ENCODE peak calls at places on chromosome 11, in nine cellular contexts. L is GM12878, F is GM23338, O is esophagus muscularis mucosa, N is SK-N-SH, Y is stomach, I is HepG2, H is sigmoid colon, W is HCT116. J is an unnamed sample.

GRCh38 chr11:86068138-86068861 is 584 bp downstream of the PICALM start:
- DNase-seq in F (peak; percentile 52), L (no peak), I (peak; percentile 6), N (peak; percentile 42), Y (peak; percentile 32), H (peak; percentile 79), W (no peak), O (peak; percentile 93), J (peak; percentile 51)

GRCh38 chr11:70521475-70522260 is 123.3 kb downstream of the CTTN start:
- DNase-seq in Y (no peak), H (no peak), W (no peak), L (no peak), F (no peak), I (no peak), N (peak; percentile 52), O (no peak), J (no peak)

GRCh38 chr11:117634756-117635593 is 162.0 kb downstream of the DSCAML1 start:
- DNase-seq in Y (no peak), N (no peak), W (no peak), F (no peak), I (no peak), O (no peak), H (no peak), L (no peak), J (no peak)

GRCh38 chr11:104320091-104320490 is 156.1 kb upstream of the PDGFD start:
- DNase-seq in N (no peak), F (no peak), W (no peak), O (no peak), L (no peak), I (no peak), Y (no peak), H (no peak), J (no peak)

GRCh38 chr11:91730620-91731019 is 494.0 kb upstream of the FAT3 start:
- DNase-seq in I (no peak), W (no peak), L (no peak), H (no peak), O (no peak), Y (no peak), N (no peak), F (no peak), J (no peak)

GRCh38 chr11:78742430-78742829 is 167.8 kb upstream of the NARS2 start:
- DNase-seq in H (no peak), W (no peak), F (no peak), O (no peak), Y (peak; percentile 92), N (no peak), L (no peak), I (no peak), J (peak; percentile 59)

GRCh38 chr11:93089474-93090102 is 108.2 kb downstream of the SLC36A4 start:
- DNase-seq in Y (no peak), N (no peak), W (peak; percentile 52), L (no peak), I (peak; percentile 17), O (no peak), H (no peak), F (peak; percentile 78), J (no peak)

GRCh38 chr11:46380340-46381045 is 976 bp upstream of the MDK start:
- DNase-seq in H (peak; percentile 85), L (no peak), W (no peak), Y (peak; percentile 80), O (peak; percentile 86), I (peak; percentile 78), N (peak; percentile 87), F (peak; percentile 90), J (peak; percentile 56)

GRCh38 chr11:44573333-44573732 is 7.9 kb downstream of the CD82 start:
- DNase-seq in Y (no peak), L (no peak), I (no peak), O (no peak), W (no peak), H (no peak), N (no peak), F (no peak), J (no peak)

GRCh38 chr11:119085523-119085878 is 820 bp downstream of the HMBS start:
- DNase-seq in H (no peak), W (no peak), I (no peak), N (peak; percentile 41), O (no peak), Y (no peak), F (no peak), L (no peak), J (no peak)

GRCh38 chr11:110728476-110728875 is 16.2 kb upstream of the ARHGAP20 start:
- DNase-seq in N (no peak), O (no peak), L (no peak), H (no peak), I (no peak), Y (no peak), F (no peak), W (no peak), J (no peak)

GRCh38 chr11:8932564-8933180 is at the start of gene C11orf16:
- DNase-seq in O (no peak), N (no peak), Y (no peak), F (peak; percentile 67), W (no peak), H (no peak), L (no peak), I (no peak), J (no peak)

GRCh38 chr11:6629892-6630631 is 10.8 kb upstream of the TPP1 start:
- DNase-seq in Y (peak; percentile 62), W (no peak), H (no peak), I (no peak), N (no peak), O (no peak), F (peak; percentile 87), L (no peak), J (no peak)

GRCh38 chr11:119417726-119418540 is 5.0 kb downstream of the THY1 start:
- DNase-seq in I (no peak), N (peak; percentile 21), W (no peak), L (no peak), H (no peak), F (peak; percentile 40), O (no peak), Y (no peak), J (no peak)

GRCh38 chr11:58524232-58525036 is 16.5 kb upstream of the OR5B21 start:
- DNase-seq in F (peak; percentile 92), Y (peak; percentile 69), I (peak; percentile 68), O (no peak), N (peak; percentile 61), W (peak; percentile 71), H (peak; percentile 82), L (peak; percentile 39), J (peak; percentile 71)

GRCh38 chr11:114080219-114080618 is 20.7 kb downstream of the ZBTB16 start:
- DNase-seq in Y (no peak), L (no peak), H (peak; percentile 76), F (no peak), O (no peak), I (no peak), N (no peak), W (no peak), J (no peak)
- TF ChIP-seq POLR2AphosphoS5 in Y (peak; percentile 51), L (no peak), H (peak; percentile 76), F (no peak), O (peak; percentile 71), I (no peak), N (no peak), W (no peak), J (peak; percentile 31)

GRCh38 chr11:61718613-61719302 is 33.7 kb upstream of the MYRF start:
- DNase-seq in W (no peak), F (peak; percentile 85), I (no peak), O (no peak), L (no peak), N (peak; percentile 96), H (peak; percentile 85), Y (no peak), J (no peak)
- TF ChIP-seq POLR2AphosphoS5 in W (no peak), F (peak; percentile 55), I (no peak), O (peak; percentile 8), L (no peak), N (peak; percentile 83), H (no peak), Y (no peak), J (no peak)

DNA sequence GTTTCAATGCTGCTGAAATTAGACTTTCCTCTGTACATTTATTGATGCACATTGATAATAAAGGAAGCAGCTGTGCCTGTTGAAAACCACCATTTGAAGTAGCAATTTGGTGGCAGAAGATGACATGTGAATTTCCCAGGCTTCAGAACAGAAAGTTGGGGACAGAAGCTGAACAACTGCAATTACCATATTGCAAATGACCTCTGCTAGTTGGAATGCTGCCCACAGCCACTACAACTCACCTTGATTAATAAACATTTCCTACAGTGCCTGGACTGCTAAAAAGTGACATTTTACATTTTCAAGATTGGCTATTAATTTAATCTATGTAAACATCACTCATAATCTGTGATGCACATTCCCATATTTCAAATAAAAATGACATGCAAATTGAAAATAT is 208.6 kb downstream of the LUZP2 start:
- DNase-seq in W (no peak), Y (no peak), H (no peak), O (no peak), I (no peak), N (no peak), F (peak; percentile 22), L (no peak), J (no peak)
- TF ChIP-seq POLR2AphosphoS5 in W (no peak), Y (no peak), H (no peak), O (no peak), I (no peak), N (no peak), F (no peak), L (no peak), J (no peak)

GRCh38 chr11:72602250-72602904 is 71.8 kb downstream of the PDE2A start:
- DNase-seq in F (no peak), H (no peak), Y (peak; percentile 63), L (no peak), O (no peak), W (no peak), N (no peak), I (no peak), J (no peak)

GRCh38 chr11:72600557-72600956 is 73.7 kb downstream of the PDE2A start:
- DNase-seq in H (no peak), L (no peak), W (no peak), F (no peak), I (no peak), Y (no peak), O (no peak), N (no peak), J (no peak)

GRCh38 chr11:72598466-72598865 is 75.8 kb downstream of the PDE2A start:
- DNase-seq in H (no peak), Y (no peak), I (no peak), O (no peak), F (no peak), W (no peak), L (no peak), N (no peak), J (no peak)

GRCh38 chr11:72598901-72599300 is 75.3 kb downstream of the PDE2A start:
- DNase-seq in N (peak; percentile 83), H (peak; percentile 81), O (no peak), I (peak; percentile 28), W (no peak), F (peak; percentile 79), L (no peak), Y (peak; percentile 52), J (no peak)

DNA sequence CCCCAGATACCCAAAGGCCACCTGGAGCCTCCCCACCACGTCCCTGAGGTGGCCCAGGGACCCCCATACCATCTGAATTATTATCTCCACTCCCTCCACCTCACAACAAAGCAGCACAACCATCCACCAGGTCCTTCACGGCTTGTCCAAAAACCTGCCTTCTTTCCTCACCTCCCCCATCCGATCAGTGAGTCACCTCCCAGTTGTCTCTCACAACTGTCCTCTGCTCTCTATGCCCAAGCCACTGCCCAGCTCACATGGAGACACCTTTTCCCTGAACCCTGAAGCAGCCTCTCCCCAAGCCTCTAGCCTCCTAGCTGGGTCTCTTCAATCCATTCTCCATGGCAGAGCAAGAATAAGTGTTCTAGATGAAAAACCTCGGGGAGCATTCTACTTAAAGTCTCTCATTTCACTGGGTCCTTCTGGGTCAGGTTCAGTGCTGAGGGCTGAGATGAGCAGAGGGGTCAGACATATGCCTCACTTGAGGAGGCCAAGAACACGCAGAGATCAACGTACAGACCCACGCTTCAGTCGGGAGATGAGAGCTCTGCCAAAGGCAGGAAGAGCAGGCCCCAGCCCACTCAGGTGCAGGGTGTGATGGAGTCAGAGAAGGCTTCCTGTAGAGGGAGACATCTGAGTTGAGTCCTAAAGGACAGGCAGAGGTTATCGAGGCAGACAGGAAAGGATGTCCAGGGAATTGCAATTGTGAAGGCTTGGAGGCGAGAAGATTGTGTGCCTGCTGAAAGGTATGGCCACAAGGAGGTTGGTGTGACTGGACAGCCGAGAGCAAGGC is 74.7 kb downstream of the PDE2A start:
- DNase-seq in I (no peak), W (no peak), N (no peak), H (no peak), Y (no peak), L (no peak), F (peak; percentile 30), O (no peak), J (no peak)
- TF ChIP-seq POLR2AphosphoS5 in I (no peak), W (no peak), N (no peak), H (no peak), Y (no peak), L (no peak), F (no peak), O (no peak), J (no peak)

J was measured in breast epithelium.